ENCODE peak calls at places on chromosome 4, in four cellular contexts. One of them, this sample, is unnamed.

GRCh38 chr4:4477391-4477790 is 64.5 kb downstream of the STX18 start:
- DNase-seq in fibroblast of the conjunctiva: no peak
- DNase-seq in stimulated activated CD8-positive, alpha-beta memory T cell treated with anti-CD3 and anti-CD28 coated beads, Interleukin-4, amount 100 ng/mL, for 4 hours: no peak
- DNase-seq in H7: no peak
- DNase-seq in this sample: no peak

GRCh38 chr4:29033703-29034102 is 1686.5 kb upstream of the PCDH7 start:
- DNase-seq in fibroblast of the conjunctiva: no peak
- DNase-seq in stimulated activated CD8-positive, alpha-beta memory T cell treated with anti-CD3 and anti-CD28 coated beads, Interleukin-4, amount 100 ng/mL, for 4 hours: no peak
- DNase-seq in H7: no peak
- DNase-seq in this sample: no peak

GRCh38 chr4:4782969-4783368 is 76.5 kb upstream of the MSX1 start:
- DNase-seq in fibroblast of the conjunctiva: no peak
- DNase-seq in stimulated activated CD8-positive, alpha-beta memory T cell treated with anti-CD3 and anti-CD28 coated beads, Interleukin-4, amount 100 ng/mL, for 4 hours: no peak
- DNase-seq in H7: no peak
- DNase-seq in this sample: no peak

GRCh38 chr4:108453366-108453765 is 167.0 kb upstream of the RPL34 start:
- DNase-seq in fibroblast of the conjunctiva: no peak
- DNase-seq in stimulated activated CD8-positive, alpha-beta memory T cell treated with anti-CD3 and anti-CD28 coated beads, Interleukin-4, amount 100 ng/mL, for 4 hours: no peak
- DNase-seq in H7: no peak
- DNase-seq in this sample: no peak

GRCh38 chr4:168220893-168221292 is 97.7 kb downstream of the DDX60 start:
- DNase-seq in fibroblast of the conjunctiva: no peak
- DNase-seq in stimulated activated CD8-positive, alpha-beta memory T cell treated with anti-CD3 and anti-CD28 coated beads, Interleukin-4, amount 100 ng/mL, for 4 hours: no peak
- DNase-seq in H7: no peak
- DNase-seq in this sample: no peak

GRCh38 chr4:166836865-166837264 is 397.4 kb downstream of the SPOCK3 start:
- DNase-seq in fibroblast of the conjunctiva: no peak
- DNase-seq in stimulated activated CD8-positive, alpha-beta memory T cell treated with anti-CD3 and anti-CD28 coated beads, Interleukin-4, amount 100 ng/mL, for 4 hours: no peak
- DNase-seq in H7: no peak
- DNase-seq in this sample: no peak

GRCh38 chr4:112865443-112865842 is 184.0 kb upstream of the ANK2 start:
- DNase-seq in fibroblast of the conjunctiva: no peak
- DNase-seq in stimulated activated CD8-positive, alpha-beta memory T cell treated with anti-CD3 and anti-CD28 coated beads, Interleukin-4, amount 100 ng/mL, for 4 hours: no peak
- DNase-seq in H7: no peak
- DNase-seq in this sample: no peak

GRCh38 chr4:4859799-4860380 is 425 bp downstream of the MSX1 start:
- DNase-seq in fibroblast of the conjunctiva: no peak
- DNase-seq in stimulated activated CD8-positive, alpha-beta memory T cell treated with anti-CD3 and anti-CD28 coated beads, Interleukin-4, amount 100 ng/mL, for 4 hours: no peak
- DNase-seq in H7: peak
- DNase-seq in this sample: no peak

GRCh38 chr4:122548452-122548851 is 72.4 kb downstream of the IL21 start:
- DNase-seq in fibroblast of the conjunctiva: no peak
- DNase-seq in stimulated activated CD8-positive, alpha-beta memory T cell treated with anti-CD3 and anti-CD28 coated beads, Interleukin-4, amount 100 ng/mL, for 4 hours: no peak
- DNase-seq in H7: no peak
- DNase-seq in this sample: no peak